ENCODE peak calls at places on chromosomes 1 and 21, in four cellular contexts. One of them, this sample, is unnamed.

GRCh38 chr21:34983680-34984086 is 65.4 kb downstream of the RUNX1 start:
- DNase-seq in suprapubic skin: no peak
- DNase-seq in RWPE2: no peak
- DNase-seq in fibroblast of the aortic adventitia: peak; percentile 64
- DNase-seq in this sample: peak; percentile 28

GRCh38 chr21:32257952-32258785 is 20.7 kb downstream of the MIS18A start:
- DNase-seq in suprapubic skin: no peak
- DNase-seq in RWPE2: no peak
- DNase-seq in fibroblast of the aortic adventitia: peak; percentile 90
- DNase-seq in this sample: peak; percentile 91

GRCh38 chr1:204894031-204894430 is 23.4 kb downstream of the NFASC start:
- DNase-seq in suprapubic skin: no peak
- DNase-seq in RWPE2: no peak
- DNase-seq in fibroblast of the aortic adventitia: peak; percentile 77
- DNase-seq in this sample: no peak

GRCh38 chr1:210292276-210292851 is 36.3 kb upstream of the HHAT start:
- DNase-seq in suprapubic skin: peak; percentile 81
- DNase-seq in RWPE2: no peak
- DNase-seq in fibroblast of the aortic adventitia: no peak
- DNase-seq in this sample: peak; percentile 4

GRCh38 chr1:212455406-212456165 is 22.9 kb downstream of the NENF start:
- DNase-seq in suprapubic skin: peak; percentile 94
- DNase-seq in RWPE2: no peak
- DNase-seq in fibroblast of the aortic adventitia: peak; percentile 91
- DNase-seq in this sample: peak; percentile 90

GRCh38 chr1:23019851-23020625 is 770 bp downstream of the KDM1A start:
- DNase-seq in suprapubic skin: no peak
- DNase-seq in RWPE2: no peak
- DNase-seq in fibroblast of the aortic adventitia: peak; percentile 42
- DNase-seq in this sample: peak; percentile 45

GRCh38 chr1:210252621-210253041 is 20.0 kb downstream of the SERTAD4 start:
- DNase-seq in suprapubic skin: peak; percentile 78
- DNase-seq in RWPE2: no peak
- DNase-seq in fibroblast of the aortic adventitia: no peak
- DNase-seq in this sample: no peak

GRCh38 chr21:43627527-43627926 is 31.8 kb downstream of the HSF2BP start:
- DNase-seq in suprapubic skin: no peak
- DNase-seq in RWPE2: no peak
- DNase-seq in fibroblast of the aortic adventitia: no peak
- DNase-seq in this sample: no peak

GRCh38 chr1:27668808-27669723 is 2.9 kb downstream of the IFI6 start:
- DNase-seq in suprapubic skin: peak; percentile 92
- DNase-seq in RWPE2: no peak
- DNase-seq in fibroblast of the aortic adventitia: peak; percentile 66
- DNase-seq in this sample: peak; percentile 66

GRCh38 chr1:174039069-174039468 is 16.9 kb upstream of the RC3H1 start:
- DNase-seq in suprapubic skin: no peak
- DNase-seq in RWPE2: no peak
- DNase-seq in fibroblast of the aortic adventitia: peak; percentile 45
- DNase-seq in this sample: peak; percentile 29

GRCh38 chr1:62841587-62842169 is 57.7 kb downstream of the ATG4C start:
- DNase-seq in suprapubic skin: no peak
- DNase-seq in RWPE2: no peak
- DNase-seq in fibroblast of the aortic adventitia: peak; percentile 83
- DNase-seq in this sample: peak; percentile 84

GRCh38 chr21:27590271-27590670 is 623.4 kb upstream of the ADAMTS5 start:
- DNase-seq in suprapubic skin: peak; percentile 79
- DNase-seq in RWPE2: no peak
- DNase-seq in fibroblast of the aortic adventitia: peak; percentile 89
- DNase-seq in this sample: peak; percentile 64

GRCh38 chr21:43333301-43334062 is 93.4 kb downstream of the SIK1 start:
- DNase-seq in suprapubic skin: no peak
- DNase-seq in RWPE2: peak; percentile 89
- DNase-seq in fibroblast of the aortic adventitia: peak; percentile 67
- DNase-seq in this sample: peak; percentile 93

GRCh38 chr1:31715097-31715872 is 11.5 kb upstream of the COL16A1 start:
- DNase-seq in suprapubic skin: peak; percentile 97
- DNase-seq in RWPE2: no peak
- DNase-seq in fibroblast of the aortic adventitia: peak; percentile 93
- DNase-seq in this sample: peak; percentile 88

GRCh38 chr1:59005491-59006308 is 221.9 kb upstream of the JUN start:
- DNase-seq in suprapubic skin: no peak
- DNase-seq in RWPE2: no peak
- DNase-seq in fibroblast of the aortic adventitia: no peak
- DNase-seq in this sample: no peak

GRCh38 chr1:209042413-209042812 is 541.1 kb upstream of the CAMK1G start:
- DNase-seq in suprapubic skin: no peak
- DNase-seq in RWPE2: no peak
- DNase-seq in fibroblast of the aortic adventitia: no peak
- DNase-seq in this sample: no peak

GRCh38 chr21:14991957-14992356 is 72.8 kb downstream of the NRIP1 start:
- DNase-seq in suprapubic skin: no peak
- DNase-seq in RWPE2: no peak
- DNase-seq in fibroblast of the aortic adventitia: no peak
- DNase-seq in this sample: peak; percentile 42

GRCh38 chr1:8780405-8780804 is 37.0 kb downstream of the RERE start:
- DNase-seq in suprapubic skin: no peak
- DNase-seq in RWPE2: no peak
- DNase-seq in fibroblast of the aortic adventitia: no peak
- DNase-seq in this sample: no peak

GRCh38 chr1:237740831-237741230 is 149.9 kb downstream of the ZP4 start:
- DNase-seq in suprapubic skin: no peak
- DNase-seq in RWPE2: no peak
- DNase-seq in fibroblast of the aortic adventitia: no peak
- DNase-seq in this sample: no peak

GRCh38 chr1:224333309-224333926 is 3.4 kb upstream of the NVL start:
- DNase-seq in suprapubic skin: no peak
- DNase-seq in RWPE2: no peak
- DNase-seq in fibroblast of the aortic adventitia: peak; percentile 77
- DNase-seq in this sample: peak; percentile 79

DNA sequence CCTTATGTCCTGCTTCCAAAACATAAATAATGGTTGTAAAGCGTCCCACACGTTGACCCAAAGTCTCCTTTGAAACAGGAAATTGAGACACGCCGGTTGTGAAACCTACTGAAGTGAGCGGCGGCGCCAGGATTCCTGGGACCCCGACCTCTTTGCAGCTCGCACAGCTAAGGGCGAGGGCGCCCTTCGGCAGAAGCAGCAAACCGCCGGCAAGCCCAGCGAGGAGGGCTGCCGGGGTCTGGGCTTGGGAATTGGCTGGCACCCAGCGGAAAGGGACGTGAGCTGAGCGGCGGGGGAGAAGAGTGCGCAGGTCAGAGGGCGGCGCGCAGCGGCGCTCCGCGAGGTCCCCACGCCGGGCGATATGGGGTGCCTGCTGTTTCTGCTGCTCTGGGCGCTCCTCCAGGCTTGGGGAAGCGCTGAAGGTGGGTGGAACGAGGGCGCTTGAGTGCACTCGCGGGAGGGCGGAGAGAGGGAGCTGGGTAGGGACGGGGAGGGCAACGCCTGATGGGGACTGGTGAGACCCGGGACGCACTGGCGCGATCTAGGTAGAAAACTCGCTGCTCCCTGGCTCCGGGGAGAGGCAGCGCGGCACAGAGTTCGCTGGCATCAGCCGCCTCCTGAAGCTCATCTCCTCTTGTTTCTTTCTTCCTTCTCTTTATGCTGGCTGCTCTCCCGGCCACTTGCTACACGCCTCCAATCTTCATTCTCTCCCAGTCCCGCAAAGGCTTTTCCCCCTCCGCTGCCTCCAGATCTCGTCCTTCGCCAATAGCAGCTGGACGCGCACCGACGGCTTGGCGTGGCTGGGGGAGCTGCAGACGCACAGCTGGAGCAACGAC is at the start of gene CD1D:
- DNase-seq in suprapubic skin: no peak
- DNase-seq in RWPE2: no peak
- DNase-seq in fibroblast of the aortic adventitia: no peak
- DNase-seq in this sample: peak; percentile 74
- H3K4me3 ChIP-seq in suprapubic skin: peak within 1 kb of the TSS; percentile 51
- H3K4me3 ChIP-seq in RWPE2: peak within 1 kb of the TSS; percentile 37
- H3K4me3 ChIP-seq in fibroblast of the aortic adventitia: peak within 1 kb of the TSS; percentile 55
- H3K4me3 ChIP-seq in this sample: peak within 1 kb of the TSS; percentile 65

DNA sequence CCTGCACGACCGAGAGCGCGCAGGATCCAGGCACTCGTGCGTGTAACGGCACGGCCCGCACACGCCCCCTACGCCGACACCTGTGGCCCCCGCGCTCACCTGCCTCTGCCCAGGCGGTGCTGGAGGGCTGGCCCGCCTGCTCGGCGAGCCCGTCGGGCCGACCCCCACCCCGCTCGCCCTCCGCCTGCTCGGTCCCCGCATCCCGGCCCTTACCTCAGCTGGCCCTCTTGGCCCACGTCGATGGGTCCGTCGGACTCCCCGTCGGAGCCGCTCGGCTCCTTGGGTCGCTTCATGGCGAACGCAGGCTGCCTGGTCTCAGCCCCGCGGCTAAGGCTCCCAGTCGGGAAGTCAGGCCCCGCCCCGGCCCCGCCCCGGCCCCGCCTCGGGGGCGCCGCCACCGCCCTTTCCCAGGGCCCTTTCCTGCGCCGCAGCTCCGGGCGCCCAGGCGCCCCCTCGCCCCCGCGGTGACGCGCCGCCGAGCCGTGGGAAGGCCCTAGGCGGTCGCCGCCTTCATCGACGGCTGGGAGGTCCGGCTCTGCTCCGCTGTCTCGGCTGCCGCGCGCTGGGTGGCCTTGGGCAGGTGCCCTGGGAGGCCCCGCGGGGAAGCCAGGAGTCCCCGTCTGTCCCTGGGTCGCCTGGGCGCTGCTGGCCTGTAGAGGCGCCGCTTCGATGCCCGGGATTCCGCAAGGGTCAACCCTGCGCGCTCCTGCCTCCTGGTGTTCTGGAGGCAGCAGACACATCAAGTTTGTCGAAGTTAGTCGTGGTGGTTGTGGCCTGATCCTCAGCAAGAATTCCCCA is at the start of gene HEYL:
- DNase-seq in suprapubic skin: no peak
- DNase-seq in RWPE2: no peak
- DNase-seq in fibroblast of the aortic adventitia: no peak
- DNase-seq in this sample: peak; percentile 31
- TF ChIP-seq CTCF in suprapubic skin: no peak
- TF ChIP-seq CTCF in RWPE2: no peak
- TF ChIP-seq CTCF in fibroblast of the aortic adventitia: no peak
- TF ChIP-seq CTCF in this sample: peak; percentile 30

GRCh38 chr1:244436336-244437102 is 15.2 kb downstream of the ADSS2 start:
- DNase-seq in suprapubic skin: no peak
- DNase-seq in RWPE2: no peak
- DNase-seq in fibroblast of the aortic adventitia: peak; percentile 73
- DNase-seq in this sample: peak; percentile 64

GRCh38 chr1:244442850-244443249 is 8.9 kb downstream of the ADSS2 start:
- DNase-seq in suprapubic skin: no peak
- DNase-seq in RWPE2: no peak
- DNase-seq in fibroblast of the aortic adventitia: no peak
- DNase-seq in this sample: no peak

GRCh38 chr1:244435562-244436205 is 16.0 kb downstream of the ADSS2 start:
- DNase-seq in suprapubic skin: no peak
- DNase-seq in RWPE2: no peak
- DNase-seq in fibroblast of the aortic adventitia: peak; percentile 55
- DNase-seq in this sample: peak; percentile 59

GRCh38 chr1:244439391-244440032 is 12.2 kb downstream of the ADSS2 start:
- DNase-seq in suprapubic skin: no peak
- DNase-seq in RWPE2: no peak
- DNase-seq in fibroblast of the aortic adventitia: no peak
- DNase-seq in this sample: no peak

DNA sequence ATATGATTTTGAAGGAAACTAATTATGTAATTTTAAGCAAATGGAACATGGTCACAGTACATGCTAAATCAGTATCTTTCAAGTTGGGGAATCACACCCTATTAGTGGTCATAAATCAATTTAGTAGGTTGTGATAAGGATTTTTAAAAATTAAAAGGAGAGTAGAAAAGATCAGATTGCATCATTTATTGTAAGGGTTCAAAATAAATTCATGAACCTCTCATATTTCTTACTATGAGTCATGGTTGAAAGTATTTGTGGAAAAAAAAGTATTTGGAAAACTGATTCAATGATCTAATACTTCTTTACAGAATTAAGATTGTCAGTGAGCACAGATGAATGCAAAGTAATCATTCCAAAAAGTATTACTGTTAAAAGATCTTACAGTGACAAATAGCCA is 14.6 kb downstream of the ADSS2 start:
- DNase-seq in suprapubic skin: no peak
- DNase-seq in RWPE2: no peak
- DNase-seq in fibroblast of the aortic adventitia: peak; percentile 63
- DNase-seq in this sample: peak; percentile 41
- H3K4me3 ChIP-seq in suprapubic skin: no peak overlapping the region
- H3K4me3 ChIP-seq in RWPE2: no peak overlapping the region
- H3K4me3 ChIP-seq in fibroblast of the aortic adventitia: no peak overlapping the region
- H3K4me3 ChIP-seq in this sample: no peak overlapping the region

GRCh38 chr21:36615274-36615964 is 83.5 kb upstream of the SIM2 start:
- DNase-seq in suprapubic skin: no peak
- DNase-seq in RWPE2: no peak
- DNase-seq in fibroblast of the aortic adventitia: no peak
- DNase-seq in this sample: no peak
- TF ChIP-seq CTCF in suprapubic skin: no peak
- TF ChIP-seq CTCF in RWPE2: peak; percentile 17
- TF ChIP-seq CTCF in fibroblast of the aortic adventitia: no peak
- TF ChIP-seq CTCF in this sample: no peak

GRCh38 chr1:61447339-61448016 is 277.5 kb downstream of the TM2D1 start:
- DNase-seq in suprapubic skin: no peak
- DNase-seq in RWPE2: no peak
- DNase-seq in fibroblast of the aortic adventitia: no peak
- DNase-seq in this sample: no peak
- H3K4me3 ChIP-seq in suprapubic skin: no peak overlapping the region
- H3K4me3 ChIP-seq in RWPE2: no peak overlapping the region
- H3K4me3 ChIP-seq in fibroblast of the aortic adventitia: no peak overlapping the region
- H3K4me3 ChIP-seq in this sample: no peak overlapping the region

GRCh38 chr1:168794057-168794456 is 65.1 kb upstream of the DPT start:
- DNase-seq in suprapubic skin: no peak
- DNase-seq in RWPE2: no peak
- DNase-seq in fibroblast of the aortic adventitia: no peak
- DNase-seq in this sample: no peak

GRCh38 chr1:168788262-168788661 is 59.3 kb upstream of the DPT start:
- DNase-seq in suprapubic skin: no peak
- DNase-seq in RWPE2: no peak
- DNase-seq in fibroblast of the aortic adventitia: no peak
- DNase-seq in this sample: no peak

GRCh38 chr1:168792142-168792541 is 63.1 kb upstream of the DPT start:
- DNase-seq in suprapubic skin: no peak
- DNase-seq in RWPE2: no peak
- DNase-seq in fibroblast of the aortic adventitia: no peak
- DNase-seq in this sample: no peak

GRCh38 chr1:168786476-168787330 is 57.7 kb upstream of the DPT start:
- DNase-seq in suprapubic skin: no peak
- DNase-seq in RWPE2: no peak
- DNase-seq in fibroblast of the aortic adventitia: no peak
- DNase-seq in this sample: no peak

DNA sequence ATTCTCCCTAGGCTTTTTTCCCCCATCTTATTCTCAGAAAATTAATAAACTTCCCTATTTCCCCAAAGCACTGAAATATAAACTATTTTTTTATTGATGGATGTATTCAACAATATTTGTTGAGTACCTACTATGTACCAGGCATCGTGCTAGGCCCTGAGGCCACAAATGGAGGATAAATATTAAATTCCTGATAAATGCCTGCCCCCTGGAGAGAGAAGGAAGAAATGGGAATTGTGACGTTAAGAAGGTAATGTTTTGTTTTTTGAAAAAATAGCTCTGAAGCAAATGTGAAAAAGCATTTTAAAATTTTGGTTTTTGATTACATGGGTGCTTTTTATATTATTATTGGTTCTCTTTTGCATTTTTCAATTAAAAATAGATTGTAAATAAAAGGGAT is 60.5 kb upstream of the DPT start:
- DNase-seq in suprapubic skin: no peak
- DNase-seq in RWPE2: no peak
- DNase-seq in fibroblast of the aortic adventitia: no peak
- DNase-seq in this sample: no peak
- TF ChIP-seq CTCF in suprapubic skin: no peak
- TF ChIP-seq CTCF in RWPE2: peak; percentile 29
- TF ChIP-seq CTCF in fibroblast of the aortic adventitia: peak; percentile 9
- TF ChIP-seq CTCF in this sample: no peak

This sample was measured in fibroblast of pulmonary artery.